ENCODE peak calls at places on chromosomes 7 and 10, in nine cellular contexts. One of them, this sample, is unnamed.

GRCh38 chr7:116447980-116448839 is 51.3 kb upstream of the CAV2 start:
- DNase-seq in T-helper 2 cell: no peak
- DNase-seq in T follicular helper cell: no peak
- DNase-seq in CD8-positive, alpha-beta T cell: no peak
- DNase-seq in midbrain: no peak
- DNase-seq in activated CD8-positive, alpha-beta memory T cell treated with anti-CD3 and anti-CD28 coated beads for 4 hours: no peak
- DNase-seq in transverse colon: no peak
- DNase-seq in coronary artery: no peak
- DNase-seq in Caki2: no peak
- DNase-seq in this sample: no peak

GRCh38 chr10:122515022-122515424 is 45.5 kb upstream of the DMBT1 start:
- DNase-seq in midbrain: peak
- DNase-seq in coronary artery: no peak
- DNase-seq in transverse colon: no peak
- DNase-seq in CD8-positive, alpha-beta T cell: no peak
- DNase-seq in activated CD8-positive, alpha-beta memory T cell treated with anti-CD3 and anti-CD28 coated beads for 4 hours: no peak
- DNase-seq in T-helper 2 cell: no peak
- DNase-seq in T follicular helper cell: no peak
- DNase-seq in Caki2: no peak
- DNase-seq in this sample: no peak

GRCh38 chr10:97224483-97225435 is 39.0 kb upstream of the SLIT1 start:
- DNase-seq in Caki2: no peak
- DNase-seq in coronary artery: no peak
- DNase-seq in CD8-positive, alpha-beta T cell: no peak
- DNase-seq in transverse colon: no peak
- DNase-seq in midbrain: no peak
- DNase-seq in activated CD8-positive, alpha-beta memory T cell treated with anti-CD3 and anti-CD28 coated beads for 4 hours: no peak
- DNase-seq in T-helper 2 cell: no peak
- DNase-seq in T follicular helper cell: no peak
- DNase-seq in this sample: no peak

GRCh38 chr7:33494473-33494872 is 365.1 kb downstream of the BBS9 start:
- DNase-seq in coronary artery: no peak
- DNase-seq in activated CD8-positive, alpha-beta memory T cell treated with anti-CD3 and anti-CD28 coated beads for 4 hours: no peak
- DNase-seq in CD8-positive, alpha-beta T cell: no peak
- DNase-seq in Caki2: peak
- DNase-seq in transverse colon: no peak
- DNase-seq in T-helper 2 cell: no peak
- DNase-seq in T follicular helper cell: no peak
- DNase-seq in midbrain: no peak
- DNase-seq in this sample: no peak

GRCh38 chr7:111486472-111487142 is 75.7 kb downstream of the IMMP2L start:
- DNase-seq in Caki2: peak
- DNase-seq in T-helper 2 cell: no peak
- DNase-seq in transverse colon: no peak
- DNase-seq in midbrain: peak
- DNase-seq in activated CD8-positive, alpha-beta memory T cell treated with anti-CD3 and anti-CD28 coated beads for 4 hours: no peak
- DNase-seq in coronary artery: no peak
- DNase-seq in T follicular helper cell: no peak
- DNase-seq in CD8-positive, alpha-beta T cell: no peak
- DNase-seq in this sample: peak

GRCh38 chr7:71511361-71511807 is 379.4 kb downstream of the GALNT17 start:
- DNase-seq in CD8-positive, alpha-beta T cell: no peak
- DNase-seq in coronary artery: no peak
- DNase-seq in midbrain: no peak
- DNase-seq in T follicular helper cell: no peak
- DNase-seq in activated CD8-positive, alpha-beta memory T cell treated with anti-CD3 and anti-CD28 coated beads for 4 hours: no peak
- DNase-seq in transverse colon: no peak
- DNase-seq in Caki2: no peak
- DNase-seq in T-helper 2 cell: no peak
- DNase-seq in this sample: no peak

GRCh38 chr10:133039823-133040704 is 47.7 kb upstream of the ADGRA1 start:
- DNase-seq in Caki2: no peak
- DNase-seq in transverse colon: no peak
- DNase-seq in T-helper 2 cell: no peak
- DNase-seq in T follicular helper cell: no peak
- DNase-seq in activated CD8-positive, alpha-beta memory T cell treated with anti-CD3 and anti-CD28 coated beads for 4 hours: no peak
- DNase-seq in midbrain: no peak
- DNase-seq in coronary artery: no peak
- DNase-seq in CD8-positive, alpha-beta T cell: no peak
- DNase-seq in this sample: no peak

GRCh38 chr10:35265435-35265834 is 70.9 kb upstream of the CCNY start:
- DNase-seq in T-helper 2 cell: no peak
- DNase-seq in coronary artery: no peak
- DNase-seq in T follicular helper cell: no peak
- DNase-seq in activated CD8-positive, alpha-beta memory T cell treated with anti-CD3 and anti-CD28 coated beads for 4 hours: no peak
- DNase-seq in transverse colon: no peak
- DNase-seq in midbrain: no peak
- DNase-seq in CD8-positive, alpha-beta T cell: no peak
- DNase-seq in Caki2: no peak
- DNase-seq in this sample: no peak

GRCh38 chr10:58743466-58744115 is 230.9 kb downstream of the BICC1 start:
- DNase-seq in transverse colon: no peak
- DNase-seq in activated CD8-positive, alpha-beta memory T cell treated with anti-CD3 and anti-CD28 coated beads for 4 hours: no peak
- DNase-seq in Caki2: no peak
- DNase-seq in T follicular helper cell: no peak
- DNase-seq in midbrain: no peak
- DNase-seq in coronary artery: no peak
- DNase-seq in T-helper 2 cell: no peak
- DNase-seq in CD8-positive, alpha-beta T cell: no peak
- DNase-seq in this sample: no peak

GRCh38 chr10:73874267-73875138 is at the start of gene CAMK2G:
- DNase-seq in T-helper 2 cell: peak
- DNase-seq in transverse colon: peak
- DNase-seq in Caki2: peak
- DNase-seq in activated CD8-positive, alpha-beta memory T cell treated with anti-CD3 and anti-CD28 coated beads for 4 hours: peak
- DNase-seq in T follicular helper cell: peak
- DNase-seq in CD8-positive, alpha-beta T cell: peak
- DNase-seq in coronary artery: peak
- DNase-seq in midbrain: peak
- DNase-seq in this sample: peak

GRCh38 chr10:12771956-12772355 is 229.6 kb downstream of the CCDC3 start:
- DNase-seq in T-helper 2 cell: no peak
- DNase-seq in T follicular helper cell: no peak
- DNase-seq in coronary artery: no peak
- DNase-seq in Caki2: no peak
- DNase-seq in activated CD8-positive, alpha-beta memory T cell treated with anti-CD3 and anti-CD28 coated beads for 4 hours: no peak
- DNase-seq in midbrain: no peak
- DNase-seq in transverse colon: no peak
- DNase-seq in CD8-positive, alpha-beta T cell: no peak
- DNase-seq in this sample: no peak

GRCh38 chr7:131031100-131031868 is 296.4 kb upstream of the MKLN1 start:
- DNase-seq in T follicular helper cell: no peak
- DNase-seq in transverse colon: no peak
- DNase-seq in CD8-positive, alpha-beta T cell: no peak
- DNase-seq in Caki2: no peak
- DNase-seq in coronary artery: no peak
- DNase-seq in midbrain: no peak
- DNase-seq in activated CD8-positive, alpha-beta memory T cell treated with anti-CD3 and anti-CD28 coated beads for 4 hours: no peak
- DNase-seq in T-helper 2 cell: no peak
- DNase-seq in this sample: no peak

GRCh38 chr7:134778941-134779740 is at the start of gene CALD1:
- DNase-seq in T follicular helper cell: no peak
- DNase-seq in transverse colon: peak
- DNase-seq in T-helper 2 cell: no peak
- DNase-seq in activated CD8-positive, alpha-beta memory T cell treated with anti-CD3 and anti-CD28 coated beads for 4 hours: no peak
- DNase-seq in CD8-positive, alpha-beta T cell: no peak
- DNase-seq in midbrain: peak
- DNase-seq in Caki2: peak
- DNase-seq in coronary artery: peak
- DNase-seq in this sample: peak

GRCh38 chr10:6327906-6328707 is 125.4 kb downstream of the PFKFB3 start:
- DNase-seq in T follicular helper cell: no peak
- DNase-seq in T-helper 2 cell: no peak
- DNase-seq in CD8-positive, alpha-beta T cell: no peak
- DNase-seq in coronary artery: no peak
- DNase-seq in activated CD8-positive, alpha-beta memory T cell treated with anti-CD3 and anti-CD28 coated beads for 4 hours: no peak
- DNase-seq in midbrain: peak
- DNase-seq in Caki2: no peak
- DNase-seq in transverse colon: no peak
- DNase-seq in this sample: no peak

This sample was measured in SW480.